ENCODE peak calls at places on chromosomes 6 and 20, in five cellular contexts. One of them, this sample, is unnamed.

GRCh38 chr20:40689100-40689942 is at the start of gene MAFB:
- DNase-seq in psoas muscle: peak
- DNase-seq in NCI-H510A: peak
- DNase-seq in GM12865: peak
- DNase-seq in KBM-7: peak
- DNase-seq in this sample: no peak

GRCh38 chr6:147820520-147820919 is 312.0 kb downstream of the SAMD5 start:
- DNase-seq in NCI-H510A: no peak
- DNase-seq in GM12865: no peak
- DNase-seq in psoas muscle: no peak
- DNase-seq in KBM-7: no peak
- DNase-seq in this sample: no peak

GRCh38 chr6:75788894-75789293 is 39.9 kb downstream of the MYO6 start:
- DNase-seq in GM12865: peak
- DNase-seq in NCI-H510A: no peak
- DNase-seq in KBM-7: no peak
- DNase-seq in psoas muscle: no peak
- DNase-seq in this sample: no peak

GRCh38 chr20:54167909-54168872 is 5.6 kb downstream of the CYP24A1 start:
- DNase-seq in KBM-7: no peak
- DNase-seq in GM12865: no peak
- DNase-seq in psoas muscle: no peak
- DNase-seq in NCI-H510A: peak
- DNase-seq in this sample: no peak

GRCh38 chr6:11681357-11681756 is 97.2 kb downstream of the ADTRP start:
- DNase-seq in psoas muscle: no peak
- DNase-seq in KBM-7: no peak
- DNase-seq in GM12865: no peak
- DNase-seq in NCI-H510A: no peak
- DNase-seq in this sample: no peak

GRCh38 chr6:14550817-14551216 is 433.2 kb downstream of the CD83 start:
- DNase-seq in KBM-7: no peak
- DNase-seq in psoas muscle: peak
- DNase-seq in NCI-H510A: no peak
- DNase-seq in GM12865: no peak
- DNase-seq in this sample: no peak

GRCh38 chr6:90233994-90234393 is 62.6 kb downstream of the BACH2 start:
- DNase-seq in psoas muscle: no peak
- DNase-seq in KBM-7: no peak
- DNase-seq in GM12865: no peak
- DNase-seq in NCI-H510A: no peak
- DNase-seq in this sample: no peak

GRCh38 chr6:12709116-12709515 is 7.5 kb upstream of the PHACTR1 start:
- DNase-seq in psoas muscle: no peak
- DNase-seq in GM12865: no peak
- DNase-seq in NCI-H510A: no peak
- DNase-seq in KBM-7: no peak
- DNase-seq in this sample: no peak

GRCh38 chr6:144485531-144485930 is 200.4 kb downstream of the UTRN start:
- DNase-seq in GM12865: no peak
- DNase-seq in NCI-H510A: no peak
- DNase-seq in KBM-7: no peak
- DNase-seq in psoas muscle: no peak
- DNase-seq in this sample: no peak

GRCh38 chr6:34305982-34306702 is 57.3 kb upstream of the SMIM29 start:
- DNase-seq in NCI-H510A: no peak
- DNase-seq in psoas muscle: no peak
- DNase-seq in KBM-7: no peak
- DNase-seq in GM12865: no peak
- DNase-seq in this sample: no peak

GRCh38 chr6:126983779-126984178 is 134.7 kb upstream of the RSPO3 start:
- DNase-seq in psoas muscle: no peak
- DNase-seq in KBM-7: no peak
- DNase-seq in GM12865: no peak
- DNase-seq in NCI-H510A: no peak
- DNase-seq in this sample: no peak

GRCh38 chr6:150874184-150874583 is 8.7 kb downstream of the MTHFD1L start:
- DNase-seq in psoas muscle: no peak
- DNase-seq in KBM-7: no peak
- DNase-seq in NCI-H510A: no peak
- DNase-seq in GM12865: no peak
- DNase-seq in this sample: no peak

This sample was measured in SHP77 treated with DMSO at 0.1 percent for 48 hours.